ENCODE peak calls at places on chromosome 17, in five cellular contexts. One of them, this sample, is unnamed.

GRCh38 chr17:59067756-59068155 is 38.9 kb downstream of the TRIM37 start:
- DNase-seq in cerebellum: no peak
- DNase-seq in H54: no peak
- DNase-seq in fibroblast of the conjunctiva: no peak
- DNase-seq in psoas muscle: no peak
- DNase-seq in this sample: no peak

GRCh38 chr17:65154770-65155589 is 17.8 kb downstream of the RGS9 start:
- DNase-seq in cerebellum: no peak
- DNase-seq in H54: peak; percentile 62
- DNase-seq in fibroblast of the conjunctiva: no peak
- DNase-seq in psoas muscle: no peak
- DNase-seq in this sample: peak; percentile 60

GRCh38 chr17:1110844-1111598 is 68.8 kb downstream of the ABR start:
- DNase-seq in cerebellum: no peak
- DNase-seq in H54: peak; percentile 88
- DNase-seq in fibroblast of the conjunctiva: no peak
- DNase-seq in psoas muscle: peak; percentile 76
- DNase-seq in this sample: peak; percentile 95

GRCh38 chr17:58452738-58453137 is 35.4 kb upstream of the RNF43 start:
- DNase-seq in cerebellum: no peak
- DNase-seq in H54: no peak
- DNase-seq in fibroblast of the conjunctiva: no peak
- DNase-seq in psoas muscle: no peak
- DNase-seq in this sample: no peak

GRCh38 chr17:31926100-31926729 is 10.6 kb upstream of the SUZ12 start:
- DNase-seq in cerebellum: no peak
- DNase-seq in H54: no peak
- DNase-seq in fibroblast of the conjunctiva: no peak
- DNase-seq in psoas muscle: no peak
- DNase-seq in this sample: no peak

GRCh38 chr17:19876524-19877161 is 8.9 kb upstream of the ULK2 start:
- DNase-seq in cerebellum: no peak
- DNase-seq in H54: no peak
- DNase-seq in fibroblast of the conjunctiva: no peak
- DNase-seq in psoas muscle: peak; percentile 48
- DNase-seq in this sample: no peak

GRCh38 chr17:36742267-36743000 is 141.1 kb downstream of the MRM1 start:
- DNase-seq in cerebellum: no peak
- DNase-seq in H54: no peak
- DNase-seq in fibroblast of the conjunctiva: no peak
- DNase-seq in psoas muscle: no peak
- DNase-seq in this sample: no peak

GRCh38 chr17:46788796-46789195 is 29.7 kb downstream of the WNT3 start:
- DNase-seq in cerebellum: no peak
- DNase-seq in H54: no peak
- DNase-seq in fibroblast of the conjunctiva: no peak
- DNase-seq in psoas muscle: no peak
- DNase-seq in this sample: no peak

GRCh38 chr17:50060951-50061712 is 5.2 kb downstream of the ITGA3 start:
- DNase-seq in cerebellum: peak; percentile 37
- DNase-seq in H54: no peak
- DNase-seq in fibroblast of the conjunctiva: peak; percentile 67
- DNase-seq in psoas muscle: peak; percentile 78
- DNase-seq in this sample: no peak

GRCh38 chr17:61155590-61156181 is 244.0 kb upstream of the TBX2 start:
- DNase-seq in cerebellum: no peak
- DNase-seq in H54: no peak
- DNase-seq in fibroblast of the conjunctiva: no peak
- DNase-seq in psoas muscle: no peak
- DNase-seq in this sample: no peak

GRCh38 chr17:74369221-74369620 is 1.9 kb downstream of the GPR142 start:
- DNase-seq in cerebellum: no peak
- DNase-seq in H54: no peak
- DNase-seq in fibroblast of the conjunctiva: no peak
- DNase-seq in psoas muscle: peak; percentile 61
- DNase-seq in this sample: no peak

GRCh38 chr17:78879679-78880186 is 23.3 kb downstream of the CEP295NL start:
- DNase-seq in cerebellum: no peak
- DNase-seq in H54: no peak
- DNase-seq in fibroblast of the conjunctiva: peak; percentile 91
- DNase-seq in psoas muscle: peak; percentile 86
- DNase-seq in this sample: peak; percentile 91

GRCh38 chr17:37446027-37446426 is 39.3 kb downstream of the TADA2A start:
- DNase-seq in cerebellum: no peak
- DNase-seq in H54: no peak
- DNase-seq in fibroblast of the conjunctiva: no peak
- DNase-seq in psoas muscle: no peak
- DNase-seq in this sample: no peak